ENCODE peak calls at places on chromosomes 4 and X, in five cellular contexts. W is AG04449; O is H7; D is T follicular helper cell; Y is activated naive CD4-positive, alpha-beta T cell treated with Interleukin-2 at 50 U/mL for 16 hours. F is an unnamed sample.

GRCh38 chrX:40479777-40480318 is 100.9 kb upstream of the ATP6AP2 start:
- DNase-seq in W (no peak), Y (no peak), D (no peak), O (no peak), F (peak; percentile 54)

GRCh38 chr4:70936200-70936787 is 34.1 kb downstream of the MOB1B start:
- DNase-seq in W (no peak), O (no peak), Y (no peak), D (no peak), F (no peak)

GRCh38 chr4:54230479-54231418 is 1.7 kb downstream of the PDGFRA start:
- DNase-seq in Y (no peak), O (peak; percentile 75), D (no peak), W (no peak), F (no peak)

GRCh38 chr4:31107362-31107761 is 387.2 kb downstream of the PCDH7 start:
- DNase-seq in W (no peak), Y (no peak), D (no peak), O (no peak), F (no peak)

GRCh38 chrX:40083120-40083978 is 14.4 kb downstream of the BCOR start:
- DNase-seq in D (no peak), Y (peak; percentile 20), O (peak; percentile 87), W (no peak), F (no peak)

GRCh38 chr4:124321370-124321769 is 391.2 kb downstream of the ANKRD50 start:
- DNase-seq in Y (no peak), W (no peak), D (no peak), O (no peak), F (no peak)

GRCh38 chrX:9759340-9759739 is 6.3 kb downstream of the GPR143 start:
- DNase-seq in W (no peak), Y (no peak), O (no peak), D (no peak), F (no peak)

GRCh38 chr4:70991596-70991995 is 1.9 kb upstream of the DCK start:
- DNase-seq in O (peak; percentile 23), W (no peak), Y (no peak), D (no peak), F (no peak)

GRCh38 chr4:149784018-149784417 is 31.6 kb downstream of the IQCM start:
- DNase-seq in O (no peak), Y (no peak), D (no peak), W (no peak), F (no peak)

GRCh38 chr4:19651481-19651880 is 600.2 kb upstream of the SLIT2 start:
- DNase-seq in W (no peak), D (no peak), Y (no peak), O (no peak), F (no peak)

GRCh38 chrX:151697537-151697936 is 2.3 kb downstream of the PRRG3 start:
- DNase-seq in D (no peak), O (no peak), Y (no peak), W (peak; percentile 37), F (no peak)

GRCh38 chrX:12679522-12679921 is 111.7 kb upstream of the PRPS2 start:
- DNase-seq in W (no peak), Y (no peak), O (no peak), D (no peak), F (no peak)

GRCh38 chr4:117400039-117400835 is 314.9 kb upstream of the TRAM1L1 start:
- DNase-seq in D (no peak), Y (no peak), O (no peak), W (peak; percentile 5), F (no peak)

GRCh38 chr4:158410272-158410671 is 111.4 kb upstream of the RXFP1 start:
- DNase-seq in W (no peak), D (no peak), O (peak; percentile 22), Y (no peak), F (peak; percentile 21)

GRCh38 chr4:4969298-4969697 is 50.0 kb downstream of the CYTL1 start:
- DNase-seq in W (no peak), Y (no peak), D (no peak), O (no peak), F (no peak)

GRCh38 chr4:100517864-100518341 is at the start of gene EMCN:
- DNase-seq in O (no peak), Y (no peak), W (no peak), D (no peak), F (no peak)

GRCh38 chr4:101101072-101101471 is 246.3 kb downstream of the PPP3CA start:
- DNase-seq in W (no peak), Y (no peak), O (no peak), D (no peak), F (no peak)

GRCh38 chr4:19614171-19614570 is 637.5 kb upstream of the SLIT2 start:
- DNase-seq in O (no peak), Y (no peak), D (no peak), W (no peak), F (no peak)

GRCh38 chrX:103687073-103687695 is 685 bp upstream of the MORF4L2 start:
- DNase-seq in W (peak; percentile 29), D (peak; percentile 81), O (peak; percentile 63), Y (peak; percentile 88), F (no peak)

GRCh38 chrX:120358687-120359086 is 3.2 kb upstream of the ATP1B4 start:
- DNase-seq in W (no peak), Y (peak; percentile 33), O (no peak), D (no peak), F (no peak)

GRCh38 chr4:1377606-1378261 is 28.5 kb downstream of the NKX1-1 start:
- DNase-seq in D (no peak), O (no peak), W (no peak), Y (no peak), F (no peak)

GRCh38 chrX:129577473-129577872 is 37.4 kb downstream of the OCRL start:
- DNase-seq in W (peak; percentile 53), O (no peak), D (no peak), Y (no peak), F (no peak)

GRCh38 chr4:20015825-20016224 is 235.9 kb upstream of the SLIT2 start:
- DNase-seq in D (no peak), Y (no peak), W (no peak), O (no peak), F (no peak)

GRCh38 chr4:48526403-48526802 is 36.4 kb downstream of the ZAR1 start:
- DNase-seq in W (no peak), D (no peak), Y (no peak), O (no peak), F (no peak)

GRCh38 chr4:78864405-78865024 is 74.7 kb downstream of the PAQR3 start:
- DNase-seq in Y (no peak), O (peak; percentile 7), W (peak; percentile 38), D (no peak), F (peak; percentile 72)

F was measured in MV-4-11.